ENCODE peak calls at places on chromosomes 5 and 9, in four cellular contexts. One of them, this sample, is unnamed.

GRCh38 chr5:87405472-87406155 is 7.1 kb downstream of the CCNH start:
- DNase-seq in HepG2: no peak
- DNase-seq in K562: no peak
- DNase-seq in GM12878: no peak
- DNase-seq in this sample: no peak

GRCh38 chr5:174204914-174205313 is 159.4 kb downstream of the NSG2 start:
- DNase-seq in HepG2: no peak
- DNase-seq in K562: no peak
- DNase-seq in GM12878: no peak
- DNase-seq in this sample: no peak

GRCh38 chr5:76861616-76862015 is 11.8 kb downstream of the S100Z start:
- DNase-seq in HepG2: no peak
- DNase-seq in K562: no peak
- DNase-seq in GM12878: no peak
- DNase-seq in this sample: no peak

GRCh38 chr5:168042284-168043080 is 249.0 kb upstream of the WWC1 start:
- DNase-seq in HepG2: no peak
- DNase-seq in K562: no peak
- DNase-seq in GM12878: no peak
- DNase-seq in this sample: no peak

GRCh38 chr9:4362281-4362680 is 62.4 kb upstream of the GLIS3 start:
- DNase-seq in HepG2: no peak
- DNase-seq in K562: no peak
- DNase-seq in GM12878: no peak
- DNase-seq in this sample: no peak

GRCh38 chr5:83342475-83342874 is 129.1 kb upstream of the VCAN start:
- DNase-seq in HepG2: no peak
- DNase-seq in K562: no peak
- DNase-seq in GM12878: no peak
- DNase-seq in this sample: no peak

GRCh38 chr5:164504141-164504772 is 998.8 kb downstream of the MAT2B start:
- DNase-seq in HepG2: peak; percentile 34
- DNase-seq in K562: peak; percentile 15
- DNase-seq in GM12878: peak; percentile 5
- DNase-seq in this sample: peak; percentile 8

GRCh38 chr5:172117977-172118701 is 69.9 kb downstream of the STK10 start:
- DNase-seq in HepG2: no peak
- DNase-seq in K562: no peak
- DNase-seq in GM12878: no peak
- DNase-seq in this sample: no peak

GRCh38 chr9:68998812-68999211 is 15.1 kb downstream of the PRKACG start:
- DNase-seq in HepG2: no peak
- DNase-seq in K562: no peak
- DNase-seq in GM12878: no peak
- DNase-seq in this sample: no peak

GRCh38 chr5:143064661-143065060 is 294.5 kb downstream of the ARHGAP26 start:
- DNase-seq in HepG2: no peak
- DNase-seq in K562: no peak
- DNase-seq in GM12878: no peak
- DNase-seq in this sample: no peak

GRCh38 chr5:116810937-116811336 is 236.3 kb upstream of the SEMA6A start:
- DNase-seq in HepG2: peak; percentile 25
- DNase-seq in K562: no peak
- DNase-seq in GM12878: no peak
- DNase-seq in this sample: no peak

GRCh38 chr9:4665357-4665756 is 923 bp downstream of the SPATA6L start:
- DNase-seq in HepG2: no peak
- DNase-seq in K562: no peak
- DNase-seq in GM12878: no peak
- DNase-seq in this sample: peak; percentile 37

GRCh38 chr9:38620483-38621433 is at the start of gene ANKRD18A:
- DNase-seq in HepG2: peak; percentile 89
- DNase-seq in K562: no peak
- DNase-seq in GM12878: no peak
- DNase-seq in this sample: peak; percentile 96

GRCh38 chr5:174446988-174447387 is 277.4 kb upstream of the MSX2 start:
- DNase-seq in HepG2: no peak
- DNase-seq in K562: no peak
- DNase-seq in GM12878: no peak
- DNase-seq in this sample: no peak

GRCh38 chr9:128503870-128504269 is 649 bp upstream of the GLE1 start:
- DNase-seq in HepG2: no peak
- DNase-seq in K562: no peak
- DNase-seq in GM12878: no peak
- DNase-seq in this sample: no peak

GRCh38 chr5:170427672-170428236 is 38.6 kb upstream of the KCNMB1 start:
- DNase-seq in HepG2: no peak
- DNase-seq in K562: no peak
- DNase-seq in GM12878: no peak
- DNase-seq in this sample: no peak

GRCh38 chr9:89674667-89675402 is 70.0 kb downstream of the GADD45G start:
- DNase-seq in HepG2: no peak
- DNase-seq in K562: no peak
- DNase-seq in GM12878: no peak
- DNase-seq in this sample: no peak

GRCh38 chr5:178238313-178238635 is 5.7 kb upstream of the PHYKPL start:
- DNase-seq in HepG2: no peak
- DNase-seq in K562: no peak
- DNase-seq in GM12878: no peak
- DNase-seq in this sample: no peak

GRCh38 chr9:27848315-27848714 is 275.0 kb upstream of the C9orf72 start:
- DNase-seq in HepG2: no peak
- DNase-seq in K562: no peak
- DNase-seq in GM12878: no peak
- DNase-seq in this sample: no peak

GRCh38 chr9:115985657-115986056 is 167.9 kb upstream of the PAPPA start:
- DNase-seq in HepG2: no peak
- DNase-seq in K562: no peak
- DNase-seq in GM12878: no peak
- DNase-seq in this sample: no peak

GRCh38 chr5:80917596-80917995 is 42.6 kb upstream of the RASGRF2 start:
- DNase-seq in HepG2: no peak
- DNase-seq in K562: no peak
- DNase-seq in GM12878: no peak
- DNase-seq in this sample: no peak

GRCh38 chr9:126507318-126508109 is 106.2 kb upstream of the LMX1B start:
- DNase-seq in HepG2: no peak
- DNase-seq in K562: no peak
- DNase-seq in GM12878: no peak
- DNase-seq in this sample: no peak

GRCh38 chr9:82490019-82490499 is 501.5 kb downstream of the SPATA31D1 start:
- DNase-seq in HepG2: no peak
- DNase-seq in K562: no peak
- DNase-seq in GM12878: no peak
- DNase-seq in this sample: no peak

GRCh38 chr5:89996892-89997291 is 412.7 kb downstream of the CETN3 start:
- DNase-seq in HepG2: no peak
- DNase-seq in K562: no peak
- DNase-seq in GM12878: no peak
- DNase-seq in this sample: no peak

GRCh38 chr5:37888476-37888875 is 48.6 kb upstream of the GDNF start:
- DNase-seq in HepG2: no peak
- DNase-seq in K562: no peak
- DNase-seq in GM12878: no peak
- DNase-seq in this sample: no peak

GRCh38 chr9:70902705-70903131 is 218.7 kb downstream of the TRPM3 start:
- DNase-seq in HepG2: no peak
- DNase-seq in K562: no peak
- DNase-seq in GM12878: no peak
- DNase-seq in this sample: peak; percentile 2

DNA sequence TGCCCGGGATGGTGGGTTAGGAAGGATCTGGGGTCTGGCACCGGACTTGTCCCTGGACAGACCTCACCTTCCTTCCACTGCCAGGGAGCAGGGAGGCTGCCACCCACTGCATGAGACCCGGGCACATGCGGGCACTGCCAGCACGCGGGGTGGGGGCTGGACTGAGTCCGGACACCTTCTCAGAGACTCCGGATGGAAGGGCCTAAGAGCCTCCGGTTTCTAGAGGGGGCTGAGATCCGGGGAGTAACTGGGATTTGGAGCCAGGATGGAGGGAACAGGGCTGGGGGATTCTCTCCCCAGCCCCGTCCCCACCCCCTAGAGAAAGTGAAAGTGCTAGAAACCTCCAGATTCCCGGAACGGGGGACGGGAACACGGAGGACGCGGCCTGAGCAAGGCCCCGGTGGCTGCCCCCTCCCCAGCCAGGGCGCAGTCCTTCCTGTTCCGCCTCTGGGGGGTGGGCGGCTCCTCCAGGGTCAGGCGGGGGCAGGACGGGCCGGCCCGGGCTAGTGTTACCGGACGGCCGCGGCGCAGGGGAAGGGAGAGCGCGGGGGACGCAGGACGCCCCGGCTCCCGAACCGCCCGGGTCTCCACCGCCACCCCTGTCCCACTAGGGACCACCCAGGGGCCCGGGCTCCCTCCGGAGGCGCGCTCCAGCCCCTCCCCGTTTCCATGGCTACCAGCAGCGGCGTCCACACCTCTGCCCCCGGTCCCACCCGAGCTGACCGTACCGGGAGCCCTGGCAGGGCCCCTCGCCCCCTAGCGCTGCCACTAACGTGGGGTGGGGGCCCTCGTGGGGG is 735 bp downstream of the SLC12A7 start:
- DNase-seq in HepG2: no peak
- DNase-seq in K562: peak; percentile 73
- DNase-seq in GM12878: no peak
- DNase-seq in this sample: peak; percentile 66
- TF ChIP-seq POLR2AphosphoS2 in HepG2: no peak
- TF ChIP-seq POLR2AphosphoS2 in K562: no peak
- TF ChIP-seq POLR2AphosphoS2 in GM12878: no peak
- TF ChIP-seq POLR2AphosphoS2 in this sample: no peak

GRCh38 chr5:1319436-1320343 is 24.8 kb upstream of the TERT start:
- DNase-seq in HepG2: no peak
- DNase-seq in K562: no peak
- DNase-seq in GM12878: no peak
- DNase-seq in this sample: no peak
- TF ChIP-seq POLR2AphosphoS2 in HepG2: no peak
- TF ChIP-seq POLR2AphosphoS2 in K562: no peak
- TF ChIP-seq POLR2AphosphoS2 in GM12878: no peak
- TF ChIP-seq POLR2AphosphoS2 in this sample: no peak

GRCh38 chr5:169201597-169201996 is 99.3 kb downstream of the SLIT3 start:
- DNase-seq in HepG2: no peak
- DNase-seq in K562: peak; percentile 18
- DNase-seq in GM12878: no peak
- DNase-seq in this sample: no peak

GRCh38 chr5:169200086-169200778 is 100.7 kb downstream of the SLIT3 start:
- DNase-seq in HepG2: no peak
- DNase-seq in K562: no peak
- DNase-seq in GM12878: no peak
- DNase-seq in this sample: no peak

GRCh38 chr5:169195601-169196000 is 105.3 kb downstream of the SLIT3 start:
- DNase-seq in HepG2: no peak
- DNase-seq in K562: no peak
- DNase-seq in GM12878: no peak
- DNase-seq in this sample: no peak

GRCh38 chr5:169196059-169196458 is 104.9 kb downstream of the SLIT3 start:
- DNase-seq in HepG2: no peak
- DNase-seq in K562: no peak
- DNase-seq in GM12878: no peak
- DNase-seq in this sample: no peak

DNA sequence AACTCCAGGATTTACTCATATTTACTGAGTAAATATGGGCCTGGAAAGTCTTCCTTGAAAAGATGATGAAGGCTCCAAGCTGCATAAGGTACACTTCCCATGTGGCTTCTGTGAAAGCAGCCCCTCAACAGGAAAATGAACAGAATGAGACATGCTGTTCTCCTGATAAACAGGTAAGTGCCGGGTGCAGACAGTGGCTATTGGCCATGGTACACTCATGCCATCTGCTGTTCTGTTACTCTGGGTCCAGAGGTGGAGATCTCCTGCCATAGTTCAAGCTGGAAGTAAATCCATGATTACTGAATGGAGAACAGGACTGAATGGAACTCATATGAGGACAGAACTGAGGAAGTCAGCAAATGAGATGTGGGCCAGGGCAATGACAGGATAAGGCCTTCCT is 103.6 kb downstream of the SLIT3 start:
- DNase-seq in HepG2: no peak
- DNase-seq in K562: no peak
- DNase-seq in GM12878: no peak
- DNase-seq in this sample: peak; percentile 20
- TF ChIP-seq POLR2AphosphoS2 in HepG2: no peak
- TF ChIP-seq POLR2AphosphoS2 in K562: no peak
- TF ChIP-seq POLR2AphosphoS2 in GM12878: no peak
- TF ChIP-seq POLR2AphosphoS2 in this sample: no peak

GRCh38 chr9:33852216-33852826 is 35.4 kb downstream of the UBE2R2 start:
- DNase-seq in HepG2: peak; percentile 56
- DNase-seq in K562: no peak
- DNase-seq in GM12878: no peak
- DNase-seq in this sample: peak; percentile 75
- TF ChIP-seq POLR2AphosphoS2 in HepG2: no peak
- TF ChIP-seq POLR2AphosphoS2 in K562: no peak
- TF ChIP-seq POLR2AphosphoS2 in GM12878: no peak
- TF ChIP-seq POLR2AphosphoS2 in this sample: no peak

GRCh38 chr5:75167345-75167744 is 69.3 kb downstream of the ANKRD31 start:
- DNase-seq in HepG2: peak; percentile 34
- DNase-seq in K562: peak; percentile 6
- DNase-seq in GM12878: no peak
- DNase-seq in this sample: peak; percentile 33
- TF ChIP-seq POLR2AphosphoS2 in HepG2: no peak
- TF ChIP-seq POLR2AphosphoS2 in K562: no peak
- TF ChIP-seq POLR2AphosphoS2 in GM12878: no peak
- TF ChIP-seq POLR2AphosphoS2 in this sample: no peak

DNA sequence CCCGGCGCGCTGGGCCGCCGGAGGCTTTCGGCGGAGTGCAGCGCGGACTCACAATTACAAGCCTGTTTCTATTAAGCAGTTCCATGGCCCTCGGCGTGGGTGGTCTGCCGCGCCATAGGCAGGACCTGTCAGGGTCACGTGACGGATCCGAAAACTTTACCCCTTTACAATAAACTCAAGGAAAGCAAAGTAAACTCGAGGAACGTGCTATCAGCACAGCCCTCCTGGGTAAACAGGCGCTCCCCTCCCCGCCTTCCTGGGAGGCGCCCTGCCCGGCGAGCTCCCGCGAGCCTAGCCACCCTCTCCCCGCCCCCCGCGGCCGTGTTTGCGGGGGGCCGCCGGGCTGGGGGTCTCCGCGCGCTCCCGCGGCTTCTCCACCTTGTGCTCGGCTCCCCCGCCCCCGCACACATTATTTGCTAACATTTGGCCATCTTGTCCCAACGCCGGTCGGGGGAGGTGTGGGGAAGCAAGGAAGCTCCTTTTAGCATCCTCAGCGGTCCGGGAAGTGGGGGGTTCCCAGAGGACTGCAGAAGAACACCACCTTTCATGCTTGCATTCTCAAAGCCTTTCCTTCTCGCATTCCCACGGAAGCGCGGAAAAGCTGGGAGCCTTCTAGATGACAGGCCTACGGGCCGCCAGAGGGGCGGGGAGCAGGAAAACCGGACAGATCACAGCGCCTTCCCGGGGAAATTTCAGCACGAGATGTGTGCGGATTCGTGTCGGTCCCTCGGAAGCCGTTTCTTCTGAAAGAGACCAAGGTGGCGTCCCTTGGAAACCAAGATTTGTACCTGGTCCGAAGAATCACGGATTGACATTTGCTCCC is at the start of gene PTCH1:
- DNase-seq in HepG2: no peak
- DNase-seq in K562: peak; percentile 85
- DNase-seq in GM12878: no peak
- DNase-seq in this sample: peak; percentile 42
- TF ChIP-seq POLR2AphosphoS2 in HepG2: no peak
- TF ChIP-seq POLR2AphosphoS2 in K562: no peak
- TF ChIP-seq POLR2AphosphoS2 in GM12878: no peak
- TF ChIP-seq POLR2AphosphoS2 in this sample: no peak